ENCODE peak calls at places on chromosomes 1 and 21, in five cellular contexts. L is OCI-LY7, W is MM.1S, Q is Karpas-422, R is GM23338. N is an unnamed sample.

GRCh38 chr1:110875216-110875731 is 2.3 kb downstream of the CD53 start:
- DNase-seq in Q (peak; percentile 64), W (peak; percentile 53), L (peak; percentile 78), R (no peak), N (no peak)

GRCh38 chr1:174999926-175000696 is at the start of gene CACYBP:
- DNase-seq in L (peak; percentile 72), W (peak; percentile 56), R (peak; percentile 42), Q (no peak), N (no peak)

GRCh38 chr21:35256468-35256988 is 207.4 kb upstream of the RUNX1 start:
- DNase-seq in L (no peak), R (no peak), Q (no peak), W (no peak), N (peak; percentile 98)

GRCh38 chr1:101506541-101507164 is 269.8 kb downstream of the S1PR1 start:
- DNase-seq in R (peak; percentile 72), L (peak; percentile 56), Q (peak; percentile 81), W (peak; percentile 20), N (peak; percentile 68)

GRCh38 chr1:62437273-62437945 is 560 bp downstream of the USP1 start:
- DNase-seq in W (peak; percentile 28), L (peak; percentile 58), Q (peak; percentile 65), R (peak; percentile 51), N (no peak)

GRCh38 chr1:3367376-3367775 is 87.1 kb upstream of the ARHGEF16 start:
- DNase-seq in Q (no peak), W (no peak), R (no peak), L (no peak), N (no peak)

GRCh38 chr1:8782001-8782620 is 35.3 kb downstream of the RERE start:
- DNase-seq in W (no peak), Q (no peak), L (no peak), R (no peak), N (no peak)

GRCh38 chr1:35442737-35443136 is 114.5 kb downstream of the KIAA0319L start:
- DNase-seq in Q (no peak), R (no peak), W (no peak), L (no peak), N (no peak)

GRCh38 chr1:27634982-27635362 is at the start of gene FGR:
- DNase-seq in L (no peak), R (peak; percentile 44), Q (no peak), W (no peak), N (no peak)

GRCh38 chr1:27634166-27634981 is 611 bp downstream of the FGR start:
- DNase-seq in L (no peak), Q (no peak), R (peak; percentile 61), W (no peak), N (no peak)

GRCh38 chr1:27633640-27634165 is 1.3 kb downstream of the FGR start:
- DNase-seq in Q (no peak), W (no peak), R (no peak), L (no peak), N (no peak)

GRCh38 chr1:27632387-27633297 is 2.3 kb downstream of the FGR start:
- DNase-seq in R (no peak), L (peak; percentile 62), W (no peak), Q (peak; percentile 64), N (no peak)

DNA sequence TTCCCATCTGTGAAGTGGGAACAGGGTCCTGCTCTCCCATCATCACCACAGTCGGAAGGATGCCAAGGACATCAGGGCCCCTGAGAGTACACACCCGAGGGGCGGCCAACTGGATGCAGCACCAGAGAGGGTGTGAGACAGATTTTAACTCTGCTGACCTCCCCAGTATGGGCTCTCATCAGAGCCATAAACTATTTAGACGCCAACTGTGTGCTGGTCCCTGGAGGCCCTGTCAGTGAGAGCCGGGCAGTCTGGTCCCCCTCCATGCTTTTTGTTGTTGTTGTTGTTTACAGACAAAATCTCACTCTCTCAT is 1.7 kb downstream of the FGR start:
- DNase-seq in L (no peak), Q (no peak), R (no peak), W (no peak), N (no peak)
- H3K27ac ChIP-seq in L (peak overlapping the region; percentile 51), Q (no peak overlapping the region), R (no peak overlapping the region), W (no peak overlapping the region), N (no peak overlapping the region)

GRCh38 chr1:210303391-210303790 is 25.3 kb upstream of the HHAT start:
- DNase-seq in L (no peak), Q (no peak), R (no peak), W (no peak), N (no peak)
- H3K4me3 ChIP-seq in L (no peak overlapping the region), Q (no peak overlapping the region), R (no peak overlapping the region), W (no peak overlapping the region), N (no peak overlapping the region)

DNA sequence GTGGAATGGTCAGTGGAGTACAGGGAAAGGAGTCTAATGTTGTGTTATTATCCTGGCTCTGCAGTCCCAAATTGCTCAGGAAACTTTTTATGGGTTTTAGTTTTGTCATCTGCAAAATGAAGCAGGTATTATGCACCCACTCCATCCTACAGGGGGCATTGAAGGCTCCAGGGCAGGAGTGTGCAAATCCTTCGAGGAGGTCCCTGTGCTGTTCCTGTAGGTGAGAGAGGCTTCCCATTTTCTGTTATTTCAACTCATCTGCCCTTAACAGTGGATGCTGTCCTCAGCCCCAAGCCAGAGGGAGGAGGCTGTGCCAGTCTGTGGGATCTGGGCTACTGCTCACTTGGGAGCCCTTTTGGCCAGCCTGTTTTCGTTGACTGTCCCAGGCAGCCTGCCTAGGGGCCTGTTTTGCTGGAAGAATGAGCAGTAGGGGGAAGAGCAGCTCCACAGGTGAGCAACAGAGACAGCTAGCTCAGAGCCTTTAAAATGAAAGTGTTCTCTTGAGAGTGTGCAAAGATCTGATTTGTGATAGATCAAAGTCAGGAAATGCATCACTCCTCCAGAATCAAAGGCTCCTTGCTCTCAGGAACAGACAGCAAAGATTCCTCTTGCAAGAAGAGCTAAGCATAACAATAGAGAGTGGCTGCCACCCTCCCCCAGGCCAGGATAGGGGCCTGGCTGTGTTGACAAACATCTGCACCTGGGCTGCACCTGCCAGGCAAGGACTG is 317.6 kb upstream of the PROX1 start:
- DNase-seq in L (peak; percentile 78), Q (no peak), W (peak; percentile 91), R (peak; percentile 86), N (no peak)
- H3K9me2 ChIP-seq in L (no peaks in the 10 kb centered on the region), Q (no peaks in the 10 kb centered on the region), W (no peaks in the 10 kb centered on the region), R (peaks cover 33% of the 10 kb centered on the region), N (no peaks in the 10 kb centered on the region)

GRCh38 chr1:115233598-115233997 is 104.5 kb downstream of the NGF start:
- DNase-seq in Q (no peak), L (no peak), W (no peak), R (no peak), N (no peak)

GRCh38 chr1:115227683-115228082 is 110.4 kb downstream of the NGF start:
- DNase-seq in Q (no peak), L (no peak), R (no peak), W (no peak), N (no peak)

GRCh38 chr1:115229016-115229415 is 109.0 kb downstream of the NGF start:
- DNase-seq in Q (no peak), R (no peak), L (no peak), W (no peak), N (peak; percentile 43)

GRCh38 chr1:115228191-115228590 is 109.9 kb downstream of the NGF start:
- DNase-seq in R (no peak), Q (no peak), W (no peak), L (no peak), N (no peak)

GRCh38 chr1:115230281-115230680 is 107.8 kb downstream of the NGF start:
- DNase-seq in R (no peak), Q (no peak), W (no peak), L (no peak), N (peak; percentile 80)
- H3K27ac ChIP-seq in R (no peak overlapping the region), Q (no peak overlapping the region), W (no peak overlapping the region), L (no peak overlapping the region), N (peak overlapping the region; percentile 48)

GRCh38 chr21:15088483-15088882 is 23.7 kb upstream of the NRIP1 start:
- DNase-seq in L (no peak), R (no peak), Q (no peak), W (no peak), N (no peak)

GRCh38 chr21:15094706-15095105 is 29.9 kb upstream of the NRIP1 start:
- DNase-seq in Q (no peak), R (no peak), W (no peak), L (no peak), N (no peak)

GRCh38 chr21:15084668-15085067 is 19.9 kb upstream of the NRIP1 start:
- DNase-seq in R (no peak), W (no peak), Q (no peak), L (no peak), N (no peak)

GRCh38 chr21:15093216-15093615 is 28.4 kb upstream of the NRIP1 start:
- DNase-seq in W (no peak), R (no peak), L (no peak), Q (no peak), N (no peak)

DNA sequence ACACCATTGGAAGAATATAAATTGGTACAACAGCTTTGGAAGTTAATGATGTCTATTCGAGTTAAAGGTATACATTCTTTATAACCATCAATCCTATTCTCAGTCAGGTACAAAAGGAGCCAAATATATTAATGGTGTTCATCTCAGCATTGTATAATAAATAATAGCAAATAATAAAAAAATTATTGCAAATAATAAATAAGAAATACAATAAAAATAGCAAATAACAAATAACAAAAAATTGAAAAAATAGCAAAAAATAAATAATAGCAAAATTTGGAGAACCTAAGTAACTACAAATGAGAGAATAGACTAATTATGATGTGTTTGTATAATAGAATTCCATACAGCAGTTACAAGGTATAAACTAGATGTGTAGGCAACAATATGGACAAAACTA is 25.6 kb upstream of the NRIP1 start:
- DNase-seq in R (no peak), Q (no peak), W (no peak), L (no peak), N (no peak)
- H3K4me3 ChIP-seq in R (no peak overlapping the region), Q (no peak overlapping the region), W (no peak overlapping the region), L (no peak overlapping the region), N (no peak overlapping the region)

GRCh38 chr1:109767596-109768334 is 4.0 kb upstream of the EPS8L3 start:
- DNase-seq in L (no peak), W (no peak), R (no peak), Q (no peak), N (no peak)
- H3K9me2 ChIP-seq in L (no peaks in the 10 kb centered on the region), W (no peaks in the 10 kb centered on the region), R (no peaks in the 10 kb centered on the region), Q (no peaks in the 10 kb centered on the region), N (no peaks in the 10 kb centered on the region)

GRCh38 chr1:154714070-154714623 is 106.2 kb upstream of the ADAR start:
- DNase-seq in Q (no peak), W (no peak), L (no peak), R (no peak), N (no peak)
- H3K27ac ChIP-seq in Q (no peak overlapping the region), W (no peak overlapping the region), L (no peak overlapping the region), R (no peak overlapping the region), N (no peak overlapping the region)

N was measured in PC-3.